ENCODE peak calls at places on chromosomes 13 and 19, in six cellular contexts. Z is myocyte; H is astrocyte; X is kidney glomerular epithelial cell; O is stimulated activated CD8-positive, alpha-beta memory T cell treated with anti-CD3 and anti-CD28 coated beads, Interleukin-4, amount 100 ng/mL, for 1 hour; S is astrocyte of the hippocampus. M is an unnamed sample.

GRCh38 chr13:49272296-49272695 is 24.6 kb downstream of the CDADC1 start:
- DNase-seq in Z (no peak), H (no peak), X (no peak), O (no peak), S (no peak), M (peak)

GRCh38 chr13:35165205-35165604 is 223.1 kb downstream of the NBEA start:
- DNase-seq in Z (no peak), H (no peak), X (no peak), O (no peak), S (peak), M (no peak)

GRCh38 chr13:41916173-41916954 is 44.5 kb downstream of the VWA8 start:
- DNase-seq in Z (peak), H (peak), X (peak), O (no peak), S (peak), M (peak)

GRCh38 chr19:51824603-51825002 is 29.6 kb downstream of the FPR3 start:
- DNase-seq in Z (no peak), H (no peak), X (no peak), O (no peak), S (no peak), M (no peak)

GRCh38 chr13:19955873-19956559 is 2.5 kb upstream of the ZMYM2 start:
- DNase-seq in Z (no peak), H (no peak), X (no peak), O (no peak), S (no peak), M (no peak)

GRCh38 chr19:38684078-38684861 is 36.8 kb downstream of the ACTN4 start:
- DNase-seq in Z (peak), H (peak), X (peak), O (no peak), S (peak), M (no peak)

GRCh38 chr13:31236211-31236786 is 36.5 kb downstream of the B3GLCT start:
- DNase-seq in Z (peak), H (peak), X (peak), O (no peak), S (peak), M (peak)

GRCh38 chr13:82062772-82063171 is 1721.8 kb upstream of the SPRY2 start:
- DNase-seq in Z (no peak), H (peak), X (no peak), O (no peak), S (no peak), M (no peak)

GRCh38 chr13:81017525-81018152 is 676.7 kb upstream of the SPRY2 start:
- DNase-seq in Z (peak), H (peak), X (peak), O (no peak), S (peak), M (peak)

GRCh38 chr13:79781829-79782540 is 301.0 kb downstream of the NDFIP2 start:
- DNase-seq in Z (no peak), H (peak), X (peak), O (no peak), S (no peak), M (no peak)

GRCh38 chr19:543912-544608 is at the start of gene GZMM:
- DNase-seq in Z (no peak), H (no peak), X (no peak), O (peak), S (no peak), M (no peak)

GRCh38 chr19:35938282-35939224 is 2.4 kb downstream of the LRFN3 start:
- DNase-seq in Z (no peak), H (no peak), X (no peak), O (no peak), S (no peak), M (no peak)